ENCODE peak calls at places on chromosomes 13 and 19, in nine cellular contexts. F is astrocyte of the hippocampus; A is NCI-H187 treated with DMSO at 0.1 percent for 48 hours; M is cardiac fibroblast; B is ascending aorta; Q is NCI-H1417; Y is naive thymus-derived CD8-positive, alpha-beta T cell; W is RCC 7860; E is NCI-H774. X is an unnamed sample.

GRCh38 chr19:28815257-28815656 is 397.7 kb downstream of the UQCRFS1 start:
- DNase-seq in F (no peak), A (no peak), M (no peak), B (no peak), Q (no peak), Y (no peak), W (no peak), E (no peak), X (no peak)

GRCh38 chr19:54548806-54549205 is 24.8 kb upstream of the LILRA2 start:
- DNase-seq in F (no peak), A (no peak), M (no peak), B (no peak), Q (no peak), Y (no peak), W (no peak), E (no peak), X (no peak)

GRCh38 chr13:36369268-36370107 is 23.3 kb upstream of the SPART start:
- DNase-seq in F (peak; percentile 50), A (no peak), M (peak; percentile 70), B (no peak), Q (no peak), Y (no peak), W (peak; percentile 14), E (no peak), X (no peak)

GRCh38 chr19:7734220-7735203 is 2.6 kb upstream of the CLEC4G start:
- DNase-seq in F (no peak), A (no peak), M (peak; percentile 41), B (no peak), Q (no peak), Y (no peak), W (no peak), E (no peak), X (no peak)

GRCh38 chr19:53571339-53571738 is 33.4 kb downstream of the ZNF331 start:
- DNase-seq in F (no peak), A (no peak), M (no peak), B (no peak), Q (no peak), Y (no peak), W (no peak), E (no peak), X (no peak)

GRCh38 chr13:37026778-37027177 is 26.2 kb downstream of the EXOSC8 start:
- DNase-seq in F (no peak), A (no peak), M (no peak), B (no peak), Q (no peak), Y (no peak), W (no peak), E (no peak), X (no peak)

GRCh38 chr13:37453246-37453645 is 145.3 kb downstream of the POSTN start:
- DNase-seq in F (no peak), A (no peak), M (peak; percentile 67), B (no peak), Q (no peak), Y (no peak), W (no peak), E (no peak), X (no peak)

GRCh38 chr13:63605962-63606361 is 2190.3 kb upstream of the PCDH20 start:
- DNase-seq in F (no peak), A (no peak), M (no peak), B (no peak), Q (no peak), Y (no peak), W (no peak), E (no peak), X (no peak)

GRCh38 chr13:40677064-40677463 is 10.6 kb upstream of the FOXO1 start:
- DNase-seq in F (no peak), A (no peak), M (no peak), B (no peak), Q (no peak), Y (no peak), W (no peak), E (no peak), X (no peak)

GRCh38 chr13:76790519-76791289 is 95.5 kb downstream of the KCTD12 start:
- DNase-seq in F (peak; percentile 29), A (no peak), M (peak; percentile 61), B (no peak), Q (no peak), Y (no peak), W (no peak), E (peak; percentile 15), X (no peak)

GRCh38 chr19:24054044-24054935 is 32.7 kb upstream of the ZNF254 start:
- DNase-seq in F (peak; percentile 72), A (no peak), M (no peak), B (no peak), Q (no peak), Y (no peak), W (peak; percentile 84), E (no peak), X (no peak)

GRCh38 chr19:1488282-1488601 is 1.9 kb downstream of the PCSK4 start:
- DNase-seq in F (no peak), A (no peak), M (no peak), B (no peak), Q (no peak), Y (no peak), W (no peak), E (no peak), X (no peak)

GRCh38 chr19:46646402-46646801 is 10.4 kb upstream of the GNG8 start:
- DNase-seq in F (no peak), A (no peak), M (no peak), B (no peak), Q (no peak), Y (no peak), W (no peak), E (no peak), X (no peak)

GRCh38 chr13:99151516-99151915 is 49.1 kb upstream of the UBAC2 start:
- DNase-seq in F (peak; percentile 55), A (no peak), M (peak; percentile 36), B (no peak), Q (no peak), Y (no peak), W (peak; percentile 70), E (no peak), X (no peak)

GRCh38 chr13:110412132-110412912 is 105.2 kb downstream of the COL4A2 start:
- DNase-seq in F (peak; percentile 98), A (peak; percentile 34), M (peak; percentile 100), B (peak; percentile 97), Q (peak; percentile 68), Y (peak; percentile 45), W (peak; percentile 94), E (peak; percentile 85), X (peak; percentile 54)

GRCh38 chr19:46402725-46403124 is 10.6 kb downstream of the CCDC8 start:
- DNase-seq in F (no peak), A (no peak), M (no peak), B (no peak), Q (no peak), Y (no peak), W (no peak), E (no peak), X (no peak)

GRCh38 chr19:55581828-55582223 is 1.2 kb upstream of the ZNF579 start:
- DNase-seq in F (peak; percentile 22), A (no peak), M (no peak), B (no peak), Q (no peak), Y (no peak), W (peak; percentile 70), E (no peak), X (peak; percentile 66)

GRCh38 chr13:33636955-33637670 is 180.8 kb upstream of the RFC3 start:
- DNase-seq in F (no peak), A (no peak), M (no peak), B (no peak), Q (no peak), Y (no peak), W (no peak), E (no peak), X (no peak)

GRCh38 chr19:9865732-9866627 is 30.9 kb downstream of the PIN1 start:
- DNase-seq in F (no peak), A (no peak), M (no peak), B (no peak), Q (no peak), Y (peak; percentile 37), W (no peak), E (no peak), X (peak; percentile 89)

GRCh38 chr19:31350693-31351211 is 1.5 kb upstream of the TSHZ3 start:
- DNase-seq in F (peak; percentile 85), A (no peak), M (peak; percentile 68), B (peak; percentile 74), Q (no peak), Y (no peak), W (no peak), E (no peak), X (no peak)

GRCh38 chr13:95485045-95485517 is 67.4 kb upstream of the CLDN10 start:
- DNase-seq in F (peak; percentile 67), A (no peak), M (peak; percentile 59), B (no peak), Q (no peak), Y (no peak), W (no peak), E (no peak), X (no peak)

GRCh38 chr13:29503041-29503837 is 92.2 kb downstream of the SLC7A1 start:
- DNase-seq in F (peak; percentile 49), A (no peak), M (no peak), B (no peak), Q (no peak), Y (no peak), W (no peak), E (no peak), X (no peak)

GRCh38 chr13:83815598-83815997 is 66.7 kb downstream of the SLITRK1 start:
- DNase-seq in F (no peak), A (no peak), M (no peak), B (no peak), Q (no peak), Y (no peak), W (no peak), E (no peak), X (no peak)

GRCh38 chr19:42023121-42023942 is 29.3 kb upstream of the ATP1A3 start:
- DNase-seq in F (peak; percentile 30), A (no peak), M (peak; percentile 10), B (no peak), Q (no peak), Y (no peak), W (no peak), E (no peak), X (peak; percentile 48)

GRCh38 chr13:74253161-74253560 is 119.0 kb upstream of the KLF12 start:
- DNase-seq in F (no peak), A (peak; percentile 10), M (no peak), B (no peak), Q (peak; percentile 22), Y (no peak), W (no peak), E (no peak), X (no peak)

GRCh38 chr13:113655358-113656014 is 2.5 kb downstream of the ATP4B start:
- DNase-seq in F (no peak), A (no peak), M (no peak), B (no peak), Q (no peak), Y (no peak), W (no peak), E (no peak), X (no peak)

GRCh38 chr19:5624154-5624663 is 1.3 kb downstream of the SAFB start:
- DNase-seq in F (peak; percentile 65), A (no peak), M (peak; percentile 59), B (no peak), Q (no peak), Y (peak; percentile 26), W (no peak), E (no peak), X (peak; percentile 39)

GRCh38 chr19:42206871-42207755 is 10.4 kb downstream of the DEDD2 start:
- DNase-seq in F (no peak), A (no peak), M (no peak), B (no peak), Q (no peak), Y (no peak), W (peak; percentile 49), E (no peak), X (no peak)

GRCh38 chr13:32033744-32034143 is 2.2 kb downstream of the FRY start:
- DNase-seq in F (no peak), A (no peak), M (no peak), B (no peak), Q (peak; percentile 14), Y (no peak), W (no peak), E (no peak), X (peak; percentile 91)

GRCh38 chr19:38213911-38214625 is 10.0 kb downstream of the DPF1 start:
- DNase-seq in F (peak; percentile 97), A (no peak), M (peak; percentile 29), B (no peak), Q (no peak), Y (peak; percentile 13), W (peak; percentile 95), E (no peak), X (peak; percentile 20)

GRCh38 chr19:12668937-12669271 is 2.3 kb downstream of the WDR83 start:
- DNase-seq in F (peak; percentile 59), A (no peak), M (peak; percentile 64), B (peak; percentile 79), Q (no peak), Y (peak; percentile 82), W (peak; percentile 5), E (no peak), X (peak; percentile 61)

X was measured in NCI-H69.